ENCODE peak calls at places on chromosomes 2 and 18, in ten cellular contexts. S is brain microvascular endothelial cell; M is NCI-H1092 treated with DMSO at 0.1 percent for 48 hours; U is neural crest cell; A is right cardiac atrium; X is OCI-LY7; V is CD8-positive, alpha-beta memory T cell; J is stromal cell of bone marrow; P is DMS79; R is T-helper 17 cell. Z is an unnamed sample.

GRCh38 chr2:59881214-59881613 is 672.2 kb downstream of the BCL11A start:
- DNase-seq in S (no peak), M (no peak), U (no peak), A (no peak), X (no peak), V (no peak), J (no peak), P (no peak), R (no peak), Z (no peak)

GRCh38 chr2:96760036-96760985 is at the start of gene CNNM4:
- DNase-seq in S (peak; percentile 78), M (peak; percentile 85), U (peak; percentile 87), A (peak; percentile 98), X (peak; percentile 95), V (peak; percentile 85), J (peak; percentile 82), P (peak; percentile 76), R (peak; percentile 92), Z (peak; percentile 96)

GRCh38 chr2:60804473-60804872 is 48.4 kb downstream of the PAPOLG start:
- DNase-seq in S (no peak), M (no peak), U (no peak), A (no peak), X (no peak), V (no peak), J (no peak), P (no peak), R (no peak), Z (no peak)

GRCh38 chr18:55821219-55821618 is 233.2 kb upstream of the TCF4 start:
- DNase-seq in S (peak; percentile 45), M (no peak), U (no peak), A (no peak), X (no peak), V (no peak), J (peak; percentile 65), P (no peak), R (no peak), Z (no peak)

GRCh38 chr2:240132651-240132980 is 3.5 kb downstream of the COPS9 start:
- DNase-seq in S (no peak), M (no peak), U (no peak), A (no peak), X (no peak), V (no peak), J (no peak), P (no peak), R (no peak), Z (no peak)

GRCh38 chr2:151337643-151338042 is 19.7 kb upstream of the TNFAIP6 start:
- DNase-seq in S (no peak), M (no peak), U (no peak), A (no peak), X (no peak), V (no peak), J (peak; percentile 58), P (no peak), R (no peak), Z (no peak)

GRCh38 chr2:72993147-72993546 is 75.8 kb downstream of the EMX1 start:
- DNase-seq in S (peak; percentile 16), M (peak; percentile 8), U (peak; percentile 67), A (no peak), X (peak; percentile 59), V (peak; percentile 33), J (no peak), P (no peak), R (no peak), Z (peak; percentile 33)

GRCh38 chr2:215796160-215796559 is 217.2 kb downstream of the MREG start:
- DNase-seq in S (peak; percentile 85), M (peak; percentile 22), U (no peak), A (no peak), X (no peak), V (no peak), J (peak; percentile 60), P (no peak), R (no peak), Z (peak; percentile 13)

GRCh38 chr18:70280007-70280925 is 8.6 kb upstream of the SOCS6 start:
- DNase-seq in S (no peak), M (no peak), U (no peak), A (no peak), X (no peak), V (no peak), J (no peak), P (no peak), R (no peak), Z (no peak)

GRCh38 chr18:61333746-61334490 is 688 bp downstream of the CDH20 start:
- DNase-seq in S (no peak), M (peak; percentile 75), U (peak; percentile 23), A (peak; percentile 51), X (no peak), V (no peak), J (no peak), P (no peak), R (no peak), Z (no peak)

GRCh38 chr18:23812566-23813440 is 123.5 kb downstream of the LAMA3 start:
- DNase-seq in S (no peak), M (peak; percentile 55), U (no peak), A (no peak), X (peak; percentile 46), V (peak; percentile 19), J (no peak), P (no peak), R (no peak), Z (no peak)

GRCh38 chr18:35581555-35582309 is at the start of gene GALNT1:
- DNase-seq in S (no peak), M (peak; percentile 48), U (peak; percentile 12), A (peak; percentile 70), X (peak; percentile 31), V (peak; percentile 13), J (no peak), P (no peak), R (no peak), Z (peak; percentile 31)

GRCh38 chr2:222904557-222905258 is 43.9 kb downstream of the ACSL3 start:
- DNase-seq in S (peak; percentile 86), M (no peak), U (no peak), A (no peak), X (no peak), V (no peak), J (peak; percentile 90), P (no peak), R (no peak), Z (no peak)

GRCh38 chr2:5690231-5690630 is 2.0 kb upstream of the SOX11 start:
- DNase-seq in S (peak; percentile 40), M (peak; percentile 46), U (peak; percentile 9), A (no peak), X (no peak), V (no peak), J (no peak), P (peak; percentile 46), R (no peak), Z (no peak)

GRCh38 chr18:75244336-75244735 is 33.7 kb downstream of the TSHZ1 start:
- DNase-seq in S (no peak), M (peak; percentile 48), U (no peak), A (no peak), X (no peak), V (no peak), J (no peak), P (no peak), R (no peak), Z (no peak)

GRCh38 chr18:78309307-78309706 is 670.3 kb upstream of the SALL3 start:
- DNase-seq in S (no peak), M (no peak), U (no peak), A (no peak), X (no peak), V (no peak), J (no peak), P (no peak), R (no peak), Z (no peak)

GRCh38 chr2:202269585-202269984 is 4.0 kb downstream of the NOP58 start:
- DNase-seq in S (no peak), M (no peak), U (no peak), A (no peak), X (peak; percentile 34), V (peak; percentile 38), J (no peak), P (no peak), R (no peak), Z (no peak)

GRCh38 chr18:13300029-13300428 is 81.5 kb downstream of the LDLRAD4 start:
- DNase-seq in S (no peak), M (peak; percentile 73), U (no peak), A (no peak), X (no peak), V (no peak), J (no peak), P (peak; percentile 17), R (no peak), Z (no peak)

GRCh38 chr2:191165190-191165643 is 14.4 kb upstream of the STAT4 start:
- DNase-seq in S (peak; percentile 47), M (peak; percentile 36), U (no peak), A (no peak), X (peak; percentile 4), V (peak; percentile 42), J (peak; percentile 41), P (peak; percentile 11), R (no peak), Z (no peak)

GRCh38 chr2:159449504-159450124 is 163.1 kb upstream of the WDSUB1 start:
- DNase-seq in S (no peak), M (no peak), U (no peak), A (no peak), X (no peak), V (no peak), J (no peak), P (no peak), R (no peak), Z (no peak)

GRCh38 chr2:159218389-159218788 is 68.1 kb downstream of the WDSUB1 start:
- DNase-seq in S (no peak), M (no peak), U (no peak), A (no peak), X (no peak), V (no peak), J (no peak), P (no peak), R (no peak), Z (no peak)

GRCh38 chr2:127932199-127932877 is 46.6 kb upstream of the AMMECR1L start:
- DNase-seq in S (peak; percentile 43), M (no peak), U (no peak), A (no peak), X (no peak), V (no peak), J (peak; percentile 66), P (no peak), R (no peak), Z (no peak)